ENCODE peak calls at places on chromosomes 7 and 10, in four cellular contexts. P, S, X and M are unnamed samples.

GRCh38 chr7:157865351-157866165 is 528.8 kb downstream of the DNAJB6 start:
- DNase-seq in P (no peak), S (no peak), X (no peak), M (no peak)

GRCh38 chr7:149295481-149295850 is 33.5 kb downstream of the ZNF783 start:
- DNase-seq in P (no peak), S (no peak), X (no peak), M (no peak)

GRCh38 chr10:46267132-46267985 is 19.4 kb upstream of the ANTXRL start:
- DNase-seq in P (no peak), S (no peak), X (no peak), M (no peak)

GRCh38 chr7:64758151-64758550 is 36.1 kb upstream of the ZNF138 start:
- DNase-seq in P (no peak), S (no peak), X (no peak), M (no peak)

GRCh38 chr7:22715969-22716368 is 11.0 kb upstream of the IL6 start:
- DNase-seq in P (no peak), S (no peak), X (no peak), M (no peak)

GRCh38 chr7:159030490-159031134 is 114.1 kb downstream of the VIPR2 start:
- DNase-seq in P (no peak), S (no peak), X (no peak), M (no peak)

GRCh38 chr10:89398003-89398749 is 5.8 kb downstream of the IFIT1 start:
- DNase-seq in P (peak; percentile 39), S (no peak), X (no peak), M (no peak)

GRCh38 chr7:80361948-80362347 is 149.9 kb downstream of the GNAT3 start:
- DNase-seq in P (no peak), S (no peak), X (peak; percentile 38), M (no peak)

GRCh38 chr7:121126201-121126600 is 137.7 kb downstream of the CPED1 start:
- DNase-seq in P (no peak), S (no peak), X (no peak), M (no peak)